ENCODE peak calls at places on chromosomes 16 and 17, in eight cellular contexts. One of them, this sample, is unnamed.

GRCh38 chr17:79925242-79925957 is 86.2 kb upstream of the CBX4 start:
- DNase-seq in central memory CD8-positive, alpha-beta T cell: no peak
- DNase-seq in transverse colon: peak; percentile 86
- DNase-seq in NT2/D1: no peak
- DNase-seq in body of pancreas: peak; percentile 92
- DNase-seq in stimulated activated CD8-positive, alpha-beta memory T cell treated with anti-CD3 and anti-CD28 coated beads, Interleukin-12 subunit alpha, Interleukin-12 subunit beta, amount 100 ng/mL, for 1 hour: no peak
- DNase-seq in HEK293T: no peak
- DNase-seq in CD8-positive, alpha-beta T cell: no peak
- DNase-seq in this sample: no peak

GRCh38 chr17:81514735-81515529 is 2.3 kb upstream of the ACTG1 start:
- DNase-seq in NT2/D1: peak; percentile 52
- DNase-seq in body of pancreas: peak; percentile 83
- DNase-seq in HEK293T: peak; percentile 63
- DNase-seq in stimulated activated CD8-positive, alpha-beta memory T cell treated with anti-CD3 and anti-CD28 coated beads, Interleukin-12 subunit alpha, Interleukin-12 subunit beta, amount 100 ng/mL, for 1 hour: peak; percentile 61
- DNase-seq in central memory CD8-positive, alpha-beta T cell: no peak
- DNase-seq in CD8-positive, alpha-beta T cell: peak; percentile 50
- DNase-seq in transverse colon: peak; percentile 90
- DNase-seq in this sample: peak; percentile 60

GRCh38 chr17:56099649-56100048 is 53.6 kb upstream of the ANKFN1 start:
- DNase-seq in stimulated activated CD8-positive, alpha-beta memory T cell treated with anti-CD3 and anti-CD28 coated beads, Interleukin-12 subunit alpha, Interleukin-12 subunit beta, amount 100 ng/mL, for 1 hour: no peak
- DNase-seq in HEK293T: no peak
- DNase-seq in transverse colon: no peak
- DNase-seq in CD8-positive, alpha-beta T cell: no peak
- DNase-seq in NT2/D1: no peak
- DNase-seq in central memory CD8-positive, alpha-beta T cell: no peak
- DNase-seq in body of pancreas: no peak
- DNase-seq in this sample: no peak

GRCh38 chr17:76385892-76386786 is 1.7 kb downstream of the SPHK1 start:
- DNase-seq in NT2/D1: no peak
- DNase-seq in body of pancreas: peak; percentile 78
- DNase-seq in transverse colon: peak; percentile 87
- DNase-seq in central memory CD8-positive, alpha-beta T cell: peak; percentile 80
- DNase-seq in CD8-positive, alpha-beta T cell: peak; percentile 76
- DNase-seq in HEK293T: peak; percentile 89
- DNase-seq in stimulated activated CD8-positive, alpha-beta memory T cell treated with anti-CD3 and anti-CD28 coated beads, Interleukin-12 subunit alpha, Interleukin-12 subunit beta, amount 100 ng/mL, for 1 hour: peak; percentile 72
- DNase-seq in this sample: peak; percentile 73

GRCh38 chr16:64440421-64440831 is 681.4 kb downstream of the CDH11 start:
- DNase-seq in CD8-positive, alpha-beta T cell: no peak
- DNase-seq in HEK293T: no peak
- DNase-seq in NT2/D1: no peak
- DNase-seq in central memory CD8-positive, alpha-beta T cell: no peak
- DNase-seq in body of pancreas: peak; percentile 13
- DNase-seq in stimulated activated CD8-positive, alpha-beta memory T cell treated with anti-CD3 and anti-CD28 coated beads, Interleukin-12 subunit alpha, Interleukin-12 subunit beta, amount 100 ng/mL, for 1 hour: no peak
- DNase-seq in transverse colon: no peak
- DNase-seq in this sample: no peak

GRCh38 chr17:21193031-21193430 is 20.9 kb downstream of the TMEM11 start:
- DNase-seq in stimulated activated CD8-positive, alpha-beta memory T cell treated with anti-CD3 and anti-CD28 coated beads, Interleukin-12 subunit alpha, Interleukin-12 subunit beta, amount 100 ng/mL, for 1 hour: no peak
- DNase-seq in transverse colon: no peak
- DNase-seq in CD8-positive, alpha-beta T cell: no peak
- DNase-seq in body of pancreas: no peak
- DNase-seq in HEK293T: no peak
- DNase-seq in central memory CD8-positive, alpha-beta T cell: no peak
- DNase-seq in NT2/D1: no peak
- DNase-seq in this sample: no peak

GRCh38 chr16:1152123-1152638 is 725 bp upstream of the CACNA1H start:
- DNase-seq in body of pancreas: no peak
- DNase-seq in NT2/D1: no peak
- DNase-seq in transverse colon: no peak
- DNase-seq in stimulated activated CD8-positive, alpha-beta memory T cell treated with anti-CD3 and anti-CD28 coated beads, Interleukin-12 subunit alpha, Interleukin-12 subunit beta, amount 100 ng/mL, for 1 hour: peak; percentile 20
- DNase-seq in HEK293T: peak; percentile 33
- DNase-seq in central memory CD8-positive, alpha-beta T cell: no peak
- DNase-seq in CD8-positive, alpha-beta T cell: peak; percentile 38
- DNase-seq in this sample: peak; percentile 42

GRCh38 chr17:2062571-2063183 is 7.8 kb downstream of the HIC1 start:
- DNase-seq in NT2/D1: no peak
- DNase-seq in body of pancreas: no peak
- DNase-seq in transverse colon: no peak
- DNase-seq in stimulated activated CD8-positive, alpha-beta memory T cell treated with anti-CD3 and anti-CD28 coated beads, Interleukin-12 subunit alpha, Interleukin-12 subunit beta, amount 100 ng/mL, for 1 hour: no peak
- DNase-seq in CD8-positive, alpha-beta T cell: no peak
- DNase-seq in HEK293T: no peak
- DNase-seq in central memory CD8-positive, alpha-beta T cell: no peak
- DNase-seq in this sample: no peak

GRCh38 chr17:77617516-77617915 is 341.0 kb upstream of the TNRC6C start:
- DNase-seq in HEK293T: no peak
- DNase-seq in transverse colon: no peak
- DNase-seq in central memory CD8-positive, alpha-beta T cell: no peak
- DNase-seq in CD8-positive, alpha-beta T cell: no peak
- DNase-seq in stimulated activated CD8-positive, alpha-beta memory T cell treated with anti-CD3 and anti-CD28 coated beads, Interleukin-12 subunit alpha, Interleukin-12 subunit beta, amount 100 ng/mL, for 1 hour: no peak
- DNase-seq in body of pancreas: no peak
- DNase-seq in NT2/D1: no peak
- DNase-seq in this sample: no peak

GRCh38 chr16:11781773-11782172 is 15.3 kb downstream of the ZC3H7A start:
- DNase-seq in body of pancreas: no peak
- DNase-seq in central memory CD8-positive, alpha-beta T cell: no peak
- DNase-seq in NT2/D1: no peak
- DNase-seq in HEK293T: no peak
- DNase-seq in transverse colon: no peak
- DNase-seq in CD8-positive, alpha-beta T cell: no peak
- DNase-seq in stimulated activated CD8-positive, alpha-beta memory T cell treated with anti-CD3 and anti-CD28 coated beads, Interleukin-12 subunit alpha, Interleukin-12 subunit beta, amount 100 ng/mL, for 1 hour: no peak
- DNase-seq in this sample: no peak